ENCODE peak calls at places on chromosome 19, in ten cellular contexts. U is foreskin fibroblast; O is T-cell; I is amniotic epithelial cell; A is RWPE1; C is mesendoderm; Y is activated CD4-positive, alpha-beta T cell treated with anti-CD3 and anti-CD28 coated beads, Interleukin-2, amount 50 U/mL, for 48 hours; E is cardiac muscle cell; Q is T-helper 2 cell; Z is HFF-Myc. B is an unnamed sample.
A peak's percentile ranks its signal among the peaks of the same experiment; 100 is the strongest.

GRCh38 chr19:294819-295686 is 3.9 kb upstream of the PLPP2 start:
- DNase-seq in C (peak; percentile 55), Z (no peak), O (peak; percentile 44), E (peak; percentile 55), U (peak; percentile 73), A (peak; percentile 35), Q (peak; percentile 32), I (peak; percentile 18), Y (peak; percentile 53), B (peak; percentile 39)

GRCh38 chr19:54137913-54138776 is 583 bp downstream of the CNOT3 start:
- DNase-seq in C (peak; percentile 27), U (peak; percentile 49), Y (peak; percentile 30), I (no peak), A (no peak), O (peak; percentile 36), Q (peak; percentile 55), Z (no peak), E (peak; percentile 37), B (peak; percentile 38)

GRCh38 chr19:19457691-19458090 is 52.2 kb downstream of the GATAD2A start:
- DNase-seq in Y (no peak), U (peak; percentile 16), E (no peak), A (no peak), O (no peak), I (no peak), C (no peak), Q (no peak), Z (no peak), B (no peak)

GRCh38 chr19:50173144-50173543 is 10.1 kb upstream of the IZUMO2 start:
- DNase-seq in I (no peak), U (no peak), C (peak; percentile 78), A (no peak), E (no peak), O (no peak), Y (no peak), Q (peak; percentile 63), Z (no peak), B (peak; percentile 48)

GRCh38 chr19:5587071-5587455 is 19.3 kb upstream of the TINCR start:
- DNase-seq in Z (no peak), U (no peak), E (no peak), A (no peak), O (no peak), C (no peak), Q (no peak), I (no peak), Y (no peak), B (no peak)

GRCh38 chr19:2426661-2427322 is 594 bp downstream of the TIMM13 start:
- DNase-seq in Q (peak; percentile 45), A (peak; percentile 70), I (no peak), U (peak; percentile 73), O (peak; percentile 16), E (peak; percentile 66), Z (no peak), Y (peak; percentile 53), C (peak; percentile 72), B (peak; percentile 49)

GRCh38 chr19:38183227-38183914 is 40.7 kb downstream of the DPF1 start:
- DNase-seq in Q (no peak), Z (no peak), Y (peak; percentile 2), I (peak; percentile 12), E (peak; percentile 47), U (peak; percentile 73), C (peak; percentile 68), A (no peak), O (no peak), B (no peak)

GRCh38 chr19:49339364-49340068 is 4.3 kb downstream of the CD37 start:
- DNase-seq in Z (peak; percentile 69), O (no peak), U (peak; percentile 94), C (peak; percentile 98), E (peak; percentile 95), A (peak; percentile 98), Y (no peak), I (peak; percentile 92), Q (no peak), B (no peak)

GRCh38 chr19:10612515-10613119 is 12.7 kb upstream of the SLC44A2 start:
- DNase-seq in Q (no peak), U (no peak), E (no peak), A (no peak), I (no peak), O (no peak), Y (no peak), C (no peak), Z (no peak), B (no peak)

GRCh38 chr19:6489278-6490061 is 7.9 kb upstream of the DENND1C start:
- DNase-seq in Z (no peak), U (no peak), E (no peak), A (no peak), Q (peak; percentile 83), I (no peak), O (no peak), C (no peak), Y (no peak), B (peak; percentile 39)

GRCh38 chr19:10552596-10553053 is 8.9 kb downstream of the ATG4D start:
- DNase-seq in Q (peak; percentile 42), I (peak; percentile 33), U (peak; percentile 63), E (no peak), O (no peak), Z (peak; percentile 20), Y (no peak), C (peak; percentile 79), A (peak; percentile 73), B (no peak)

GRCh38 chr19:30897034-30897433 is 452.2 kb downstream of the TSHZ3 start:
- DNase-seq in O (no peak), U (no peak), Q (no peak), I (no peak), A (no peak), C (no peak), E (no peak), Z (no peak), Y (no peak), B (no peak)

GRCh38 chr19:6250024-6250605 is 29.7 kb downstream of the MLLT1 start:
- DNase-seq in Z (no peak), O (no peak), C (no peak), I (peak; percentile 31), U (peak; percentile 71), Y (no peak), Q (no peak), A (no peak), E (no peak), B (no peak)

GRCh38 chr19:2494447-2495129 is 18.7 kb downstream of the GADD45B start:
- DNase-seq in C (peak; percentile 67), O (peak; percentile 42), E (peak; percentile 64), U (peak; percentile 84), Q (peak; percentile 56), I (peak; percentile 71), Y (peak; percentile 50), A (peak; percentile 41), Z (no peak), B (peak; percentile 69)

GRCh38 chr19:47273313-47274070 is 1.2 kb upstream of the INAFM1 start:
- DNase-seq in C (peak; percentile 97), I (peak; percentile 91), A (peak; percentile 85), Y (peak; percentile 92), O (peak; percentile 91), E (peak; percentile 94), Z (peak; percentile 62), Q (peak; percentile 96), U (peak; percentile 97), B (peak; percentile 93)

GRCh38 chr19:54415208-54415900 is at the start of gene TTYH1:
- DNase-seq in Q (peak; percentile 22), Z (no peak), U (no peak), Y (peak; percentile 41), O (no peak), I (no peak), E (no peak), A (no peak), C (no peak), B (no peak)

GRCh38 chr19:615619-616018 is 17.7 kb downstream of the POLRMT start:
- DNase-seq in U (peak; percentile 55), Z (no peak), C (no peak), Y (no peak), O (no peak), E (no peak), I (peak; percentile 32), A (no peak), Q (no peak), B (no peak)

GRCh38 chr19:58544591-58545285 is 874 bp downstream of the TRIM28 start:
- DNase-seq in E (peak; percentile 76), Q (peak; percentile 84), I (peak; percentile 46), Y (peak; percentile 70), A (peak; percentile 77), Z (no peak), U (peak; percentile 85), O (no peak), C (peak; percentile 57), B (peak; percentile 49)

GRCh38 chr19:39156230-39156890 is 30.8 kb downstream of the PAK4 start:
- DNase-seq in O (no peak), E (no peak), A (no peak), U (peak; percentile 35), Y (no peak), Z (no peak), C (no peak), I (no peak), Q (no peak), B (no peak)